ENCODE peak calls at places on chromosomes 7 and 10, in ten cellular contexts. Y is CD8-positive, alpha-beta memory T cell; T is MM.1S; G is astrocyte; Q is IMR-90; Z is tibial nerve; H is tibial artery; J is pancreas; L is left lung; C is esophagus squamous epithelium. K is an unnamed sample.

GRCh38 chr7:20508109-20508508 is 107.4 kb upstream of the ABCB5 start:
- DNase-seq in Y (no peak), T (no peak), G (no peak), Q (no peak), Z (no peak), H (no peak), J (no peak), L (no peak), C (no peak), K (no peak)

GRCh38 chr7:36289833-36290661 is 99.6 kb upstream of the ANLN start:
- DNase-seq in Y (no peak), T (no peak), G (peak; percentile 30), Q (no peak), Z (no peak), H (no peak), J (peak; percentile 85), L (peak; percentile 55), C (no peak), K (peak; percentile 94)

GRCh38 chr10:102542800-102543418 is 39.1 kb downstream of the SUFU start:
- DNase-seq in Y (no peak), T (no peak), G (peak; percentile 62), Q (peak; percentile 89), Z (no peak), H (no peak), J (no peak), L (no peak), C (no peak), K (no peak)

GRCh38 chr10:52297727-52298126 is 16.4 kb upstream of the DKK1 start:
- DNase-seq in Y (no peak), T (no peak), G (no peak), Q (no peak), Z (no peak), H (no peak), J (no peak), L (no peak), C (no peak), K (no peak)

GRCh38 chr7:145269418-145270161 is 433.7 kb upstream of the TPK1 start:
- DNase-seq in Y (no peak), T (no peak), G (no peak), Q (no peak), Z (no peak), H (no peak), J (no peak), L (no peak), C (no peak), K (no peak)

GRCh38 chr10:13349776-13350274 is 1.7 kb upstream of the SEPHS1 start:
- DNase-seq in Y (no peak), T (no peak), G (peak; percentile 46), Q (peak; percentile 54), Z (peak; percentile 18), H (peak; percentile 55), J (peak; percentile 64), L (peak; percentile 69), C (no peak), K (peak; percentile 72)

GRCh38 chr7:136133491-136133990 is 156.4 kb upstream of the MTPN start:
- DNase-seq in Y (no peak), T (no peak), G (peak; percentile 37), Q (peak; percentile 8), Z (no peak), H (no peak), J (no peak), L (no peak), C (no peak), K (no peak)

GRCh38 chr7:74094224-74095095 is 10.9 kb downstream of the LIMK1 start:
- DNase-seq in Y (peak; percentile 75), T (no peak), G (peak; percentile 94), Q (peak; percentile 95), Z (peak; percentile 73), H (peak; percentile 90), J (no peak), L (peak; percentile 91), C (peak; percentile 55), K (peak; percentile 51)

GRCh38 chr7:45347804-45348203 is 190.2 kb downstream of the RAMP3 start:
- DNase-seq in Y (no peak), T (no peak), G (peak; percentile 4), Q (peak; percentile 10), Z (no peak), H (no peak), J (no peak), L (no peak), C (no peak), K (no peak)

GRCh38 chr10:116688241-116688711 is 54.1 kb downstream of the HSPA12A start:
- DNase-seq in Y (no peak), T (no peak), G (peak; percentile 81), Q (peak; percentile 80), Z (no peak), H (peak; percentile 36), J (no peak), L (no peak), C (no peak), K (no peak)

GRCh38 chr7:82317760-82318159 is 125.8 kb downstream of the CACNA2D1 start:
- DNase-seq in Y (no peak), T (no peak), G (no peak), Q (no peak), Z (no peak), H (no peak), J (no peak), L (no peak), C (no peak), K (no peak)

GRCh38 chr7:106770191-106770590 is 94.9 kb upstream of the PIK3CG start:
- DNase-seq in Y (no peak), T (no peak), G (peak; percentile 96), Q (peak; percentile 96), Z (no peak), H (no peak), J (no peak), L (no peak), C (no peak), K (no peak)

GRCh38 chr10:82319558-82319957 is 444.6 kb downstream of the NRG3 start:
- DNase-seq in Y (no peak), T (no peak), G (no peak), Q (no peak), Z (no peak), H (no peak), J (no peak), L (no peak), C (no peak), K (no peak)

GRCh38 chr10:99621454-99622246 is 1.4 kb upstream of the SLC25A28 start:
- DNase-seq in Y (no peak), T (no peak), G (no peak), Q (no peak), Z (no peak), H (no peak), J (no peak), L (no peak), C (no peak), K (no peak)

GRCh38 chr7:81769891-81770818 is at the start of gene HGF:
- DNase-seq in Y (no peak), T (no peak), G (peak; percentile 42), Q (peak; percentile 87), Z (peak; percentile 66), H (peak; percentile 75), J (no peak), L (peak; percentile 52), C (peak; percentile 1), K (no peak)

GRCh38 chr7:150740053-150740452 is 2.8 kb downstream of the GIMAP5 start:
- DNase-seq in Y (no peak), T (no peak), G (no peak), Q (no peak), Z (peak; percentile 36), H (no peak), J (no peak), L (no peak), C (no peak), K (no peak)
- H3K27ac ChIP-seq in Y (peak overlapping the region; percentile 82), T (no peak overlapping the region), G (no peak overlapping the region), Q (no peak overlapping the region), Z (no peak overlapping the region), H (no peak overlapping the region), J (no peak overlapping the region), L (peak overlapping the region; percentile 70), C (peak overlapping the region; percentile 71), K (no peak overlapping the region)

GRCh38 chr7:56483153-56483552 is 366.9 kb upstream of the NUPR2 start:
- DNase-seq in Y (no peak), T (no peak), G (no peak), Q (no peak), Z (no peak), H (no peak), J (no peak), L (no peak), C (no peak), K (no peak)
- H3K9me3 ChIP-seq in Y (no peaks in the 10 kb centered on the region), T (no peaks in the 10 kb centered on the region), G (peaks cover 38% of the 10 kb centered on the region), Q (peaks cover 49% of the 10 kb centered on the region), Z (no peaks in the 10 kb centered on the region), H (peaks cover 69% of the 10 kb centered on the region), J (no peaks in the 10 kb centered on the region), L (no peaks in the 10 kb centered on the region), C (peaks cover 36% of the 10 kb centered on the region), K (peaks cover 6% of the 10 kb centered on the region)

DNA sequence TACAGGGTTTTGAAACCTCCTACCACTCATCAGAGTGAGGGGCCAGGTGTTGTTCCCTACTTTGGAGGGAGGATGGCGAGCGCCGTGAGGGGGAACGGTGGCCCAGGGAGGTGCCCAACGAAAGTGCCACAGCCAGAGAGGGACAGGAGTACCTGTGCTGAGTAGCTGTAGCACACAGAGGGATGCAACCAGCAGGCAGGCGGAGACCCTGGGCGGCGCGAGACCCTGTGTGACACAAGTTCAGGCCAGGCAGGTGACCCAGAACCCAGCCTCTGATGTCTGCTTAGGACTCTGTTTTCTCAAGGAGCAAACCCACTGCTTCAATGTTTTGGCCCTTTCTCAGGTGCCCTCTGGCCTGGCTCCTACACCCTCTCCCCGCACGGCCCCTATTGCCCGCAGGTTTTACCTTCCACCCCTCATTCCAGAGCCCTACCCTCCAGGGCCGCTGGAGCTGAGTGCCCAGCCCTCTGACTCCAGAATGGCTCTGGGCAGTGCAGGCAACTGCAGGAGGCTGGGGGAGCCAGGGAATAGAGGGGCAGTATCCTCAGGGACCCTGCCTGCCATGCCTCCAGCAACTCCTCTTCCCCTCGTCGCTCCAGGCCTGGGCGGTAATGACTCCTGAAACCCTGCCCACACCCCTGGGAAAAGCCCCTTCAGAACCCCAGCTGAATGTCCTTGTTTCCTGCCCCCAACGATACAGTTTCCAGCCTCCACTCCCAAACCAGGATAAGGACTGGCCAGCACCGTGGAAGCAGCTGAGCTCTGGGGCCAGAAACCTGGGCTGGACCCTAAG is 164.1 kb upstream of the RHEB start:
- DNase-seq in Y (no peak), T (no peak), G (no peak), Q (no peak), Z (no peak), H (no peak), J (no peak), L (no peak), C (no peak), K (no peak)
- H3K27ac ChIP-seq in Y (no peak overlapping the region), T (no peak overlapping the region), G (no peak overlapping the region), Q (no peak overlapping the region), Z (peak overlapping the region; percentile 21), H (no peak overlapping the region), J (no peak overlapping the region), L (no peak overlapping the region), C (no peak overlapping the region), K (no peak overlapping the region)

GRCh38 chr7:15424468-15424867 is 137.3 kb downstream of the AGMO start:
- DNase-seq in Y (no peak), T (no peak), G (peak; percentile 35), Q (peak; percentile 17), Z (no peak), H (no peak), J (no peak), L (no peak), C (no peak), K (no peak)

GRCh38 chr7:15433154-15433553 is 128.7 kb downstream of the AGMO start:
- DNase-seq in Y (no peak), T (no peak), G (no peak), Q (no peak), Z (no peak), H (no peak), J (no peak), L (no peak), C (no peak), K (no peak)

GRCh38 chr7:15430191-15430590 is 131.6 kb downstream of the AGMO start:
- DNase-seq in Y (no peak), T (no peak), G (no peak), Q (no peak), Z (no peak), H (no peak), J (no peak), L (no peak), C (no peak), K (no peak)
- H3K9me3 ChIP-seq in Y (peaks cover 6% of the 10 kb centered on the region), T (no peaks in the 10 kb centered on the region), G (no peaks in the 10 kb centered on the region), Q (no peaks in the 10 kb centered on the region), Z (no peaks in the 10 kb centered on the region), H (no peaks in the 10 kb centered on the region), J (no peaks in the 10 kb centered on the region), L (no peaks in the 10 kb centered on the region), C (no peaks in the 10 kb centered on the region), K (no peaks in the 10 kb centered on the region)

K was measured in small intestine.